ENCODE peak calls at places on chromosome 15, in six cellular contexts. One of them, this sample, is unnamed.

GRCh38 chr15:33565099-33565498 is 254.3 kb downstream of the RYR3 start:
- DNase-seq in Peyer's patch: no peak
- DNase-seq in OCI-LY7: no peak
- DNase-seq in lower lobe of right lung: no peak
- DNase-seq in adrenal gland: no peak
- DNase-seq in mammary epithelial cell: peak; percentile 23
- DNase-seq in this sample: no peak

GRCh38 chr15:29024681-29025080 is 138.9 kb downstream of the APBA2 start:
- DNase-seq in Peyer's patch: no peak
- DNase-seq in OCI-LY7: no peak
- DNase-seq in lower lobe of right lung: no peak
- DNase-seq in adrenal gland: no peak
- DNase-seq in mammary epithelial cell: no peak
- DNase-seq in this sample: no peak

GRCh38 chr15:33194237-33194636 is 277 bp downstream of the FMN1 start:
- DNase-seq in Peyer's patch: no peak
- DNase-seq in OCI-LY7: no peak
- DNase-seq in lower lobe of right lung: peak; percentile 44
- DNase-seq in adrenal gland: no peak
- DNase-seq in mammary epithelial cell: no peak
- DNase-seq in this sample: no peak

GRCh38 chr15:33874156-33874555 is 94.1 kb upstream of the CHRM5 start:
- DNase-seq in Peyer's patch: no peak
- DNase-seq in OCI-LY7: no peak
- DNase-seq in lower lobe of right lung: no peak
- DNase-seq in adrenal gland: no peak
- DNase-seq in mammary epithelial cell: peak; percentile 1
- DNase-seq in this sample: no peak

GRCh38 chr15:43135351-43135750 is 2.0 kb downstream of the TMEM62 start:
- DNase-seq in Peyer's patch: no peak
- DNase-seq in OCI-LY7: no peak
- DNase-seq in lower lobe of right lung: no peak
- DNase-seq in adrenal gland: no peak
- DNase-seq in mammary epithelial cell: no peak
- DNase-seq in this sample: no peak

GRCh38 chr15:34892963-34893591 is 76.5 kb downstream of the AQR start:
- DNase-seq in Peyer's patch: no peak
- DNase-seq in OCI-LY7: no peak
- DNase-seq in lower lobe of right lung: no peak
- DNase-seq in adrenal gland: no peak
- DNase-seq in mammary epithelial cell: no peak
- DNase-seq in this sample: no peak

GRCh38 chr15:59315914-59316428 is 56.7 kb downstream of the MYO1E start:
- DNase-seq in Peyer's patch: no peak
- DNase-seq in OCI-LY7: no peak
- DNase-seq in lower lobe of right lung: no peak
- DNase-seq in adrenal gland: no peak
- DNase-seq in mammary epithelial cell: no peak
- DNase-seq in this sample: no peak

GRCh38 chr15:68797157-68797556 is 23.5 kb downstream of the ANP32A start:
- DNase-seq in Peyer's patch: no peak
- DNase-seq in OCI-LY7: no peak
- DNase-seq in lower lobe of right lung: no peak
- DNase-seq in adrenal gland: no peak
- DNase-seq in mammary epithelial cell: no peak
- DNase-seq in this sample: peak; percentile 28

GRCh38 chr15:82132742-82133141 is 86.9 kb upstream of the MEX3B start:
- DNase-seq in Peyer's patch: no peak
- DNase-seq in OCI-LY7: no peak
- DNase-seq in lower lobe of right lung: no peak
- DNase-seq in adrenal gland: no peak
- DNase-seq in mammary epithelial cell: peak; percentile 94
- DNase-seq in this sample: no peak

GRCh38 chr15:40344631-40345120 is 3.9 kb upstream of the CCDC9B start:
- DNase-seq in Peyer's patch: peak; percentile 83
- DNase-seq in OCI-LY7: peak; percentile 71
- DNase-seq in lower lobe of right lung: peak; percentile 76
- DNase-seq in adrenal gland: peak; percentile 63
- DNase-seq in mammary epithelial cell: peak; percentile 45
- DNase-seq in this sample: peak; percentile 61

GRCh38 chr15:75597667-75598341 is 18.7 kb upstream of the PTPN9 start:
- DNase-seq in Peyer's patch: no peak
- DNase-seq in OCI-LY7: peak; percentile 21
- DNase-seq in lower lobe of right lung: no peak
- DNase-seq in adrenal gland: no peak
- DNase-seq in mammary epithelial cell: no peak
- DNase-seq in this sample: no peak

GRCh38 chr15:38164061-38164460 is 88.6 kb upstream of the SPRED1 start:
- DNase-seq in Peyer's patch: no peak
- DNase-seq in OCI-LY7: no peak
- DNase-seq in lower lobe of right lung: no peak
- DNase-seq in adrenal gland: no peak
- DNase-seq in mammary epithelial cell: no peak
- DNase-seq in this sample: no peak
- H3K27ac ChIP-seq in Peyer's patch: no peak overlapping the region
- H3K27ac ChIP-seq in OCI-LY7: no peak overlapping the region
- H3K27ac ChIP-seq in lower lobe of right lung: no peak overlapping the region
- H3K27ac ChIP-seq in adrenal gland: no peak overlapping the region
- H3K27ac ChIP-seq in mammary epithelial cell: no peak overlapping the region
- H3K27ac ChIP-seq in this sample: no peak overlapping the region

DNA sequence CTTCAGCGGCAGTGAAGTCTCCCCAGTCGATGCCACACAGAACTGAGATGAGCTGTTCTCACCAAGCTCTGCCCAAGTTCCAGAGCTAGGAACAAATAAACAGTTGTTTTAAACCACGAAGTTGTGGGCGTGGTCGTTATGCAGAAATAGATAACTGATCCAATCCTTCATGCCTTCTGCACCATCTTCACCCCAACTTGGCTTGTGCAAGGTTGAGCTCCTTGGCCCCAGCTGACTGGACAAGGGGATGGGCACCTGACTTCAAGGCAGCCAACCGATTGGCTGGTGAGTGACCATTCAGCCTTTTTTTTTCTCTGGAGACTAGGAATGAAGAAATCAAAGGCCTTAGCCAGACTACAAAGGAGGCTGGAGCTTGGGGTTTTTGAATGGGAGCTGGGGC is 23.9 kb downstream of the LINGO1 start:
- DNase-seq in Peyer's patch: no peak
- DNase-seq in OCI-LY7: no peak
- DNase-seq in lower lobe of right lung: no peak
- DNase-seq in adrenal gland: no peak
- DNase-seq in mammary epithelial cell: no peak
- DNase-seq in this sample: peak; percentile 24
- H3K4me1 ChIP-seq in Peyer's patch: no peaks in the 10 kb centered on the region
- H3K4me1 ChIP-seq in OCI-LY7: peaks cover 3% of the 10 kb centered on the region
- H3K4me1 ChIP-seq in lower lobe of right lung: no peaks in the 10 kb centered on the region
- H3K4me1 ChIP-seq in adrenal gland: no peaks in the 10 kb centered on the region
- H3K4me1 ChIP-seq in mammary epithelial cell: no peaks in the 10 kb centered on the region
- H3K4me1 ChIP-seq in this sample: peaks cover 3% of the 10 kb centered on the region

DNA sequence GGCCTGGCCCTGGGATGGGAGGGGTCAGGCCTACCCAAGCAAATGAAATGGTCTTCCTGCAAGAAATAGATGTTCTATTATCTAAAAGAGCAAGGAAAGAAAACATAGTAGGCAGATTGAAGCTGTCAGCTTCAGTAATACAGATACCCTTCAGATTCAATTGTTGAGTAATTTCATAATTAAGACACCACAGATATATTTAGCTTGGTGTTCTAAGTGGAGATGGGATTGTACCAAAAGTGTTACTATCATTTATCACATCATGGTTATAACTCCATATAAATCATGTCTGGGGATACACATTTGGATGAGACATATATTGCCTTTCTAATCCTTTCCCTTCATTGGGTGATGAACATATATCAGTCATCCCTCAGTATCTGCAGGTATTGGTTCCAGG is 41.9 kb upstream of the FAH start:
- DNase-seq in Peyer's patch: no peak
- DNase-seq in OCI-LY7: no peak
- DNase-seq in lower lobe of right lung: no peak
- DNase-seq in adrenal gland: no peak
- DNase-seq in mammary epithelial cell: no peak
- DNase-seq in this sample: no peak
- H3K27ac ChIP-seq in Peyer's patch: no peak overlapping the region
- H3K27ac ChIP-seq in OCI-LY7: no peak overlapping the region
- H3K27ac ChIP-seq in lower lobe of right lung: no peak overlapping the region
- H3K27ac ChIP-seq in adrenal gland: no peak overlapping the region
- H3K27ac ChIP-seq in mammary epithelial cell: no peak overlapping the region
- H3K27ac ChIP-seq in this sample: no peak overlapping the region

DNA sequence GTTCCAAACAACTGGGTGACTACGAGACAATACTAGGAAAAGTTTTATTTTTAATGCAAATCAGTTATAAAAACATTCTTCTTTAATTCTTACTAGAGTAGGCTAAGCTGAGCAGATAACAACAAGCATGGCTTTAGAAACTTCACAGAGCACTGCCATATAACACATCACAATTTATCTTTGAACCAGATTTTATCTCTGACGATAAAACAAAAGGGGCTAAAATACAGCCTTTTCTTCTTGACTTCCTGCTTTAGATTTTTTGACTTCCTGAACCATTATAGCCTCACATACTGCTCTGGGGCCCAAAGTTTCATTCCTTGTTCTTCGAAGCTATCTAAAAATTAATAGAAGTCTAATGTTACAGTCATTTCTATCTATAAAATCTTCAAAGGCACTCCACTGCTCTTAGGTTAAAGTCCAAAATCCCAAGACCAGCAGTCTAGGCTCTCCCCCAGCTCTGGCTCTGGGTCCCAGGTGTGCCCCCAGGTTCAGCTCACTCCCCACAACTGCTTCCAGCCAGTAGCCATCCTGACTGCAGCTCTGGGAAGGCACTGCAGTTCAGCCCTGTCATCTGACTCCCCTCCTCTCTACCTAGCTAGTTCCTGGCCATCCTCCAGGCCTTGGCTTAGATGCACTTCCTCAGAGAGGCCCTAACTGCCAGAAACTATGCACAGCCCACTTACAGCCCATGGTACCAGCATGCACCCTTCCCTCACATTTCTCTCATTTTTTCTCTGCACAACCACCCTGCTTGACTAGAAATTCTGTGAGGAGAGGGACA is 25.7 kb downstream of the TBC1D2B start:
- DNase-seq in Peyer's patch: peak; percentile 59
- DNase-seq in OCI-LY7: peak; percentile 43
- DNase-seq in lower lobe of right lung: no peak
- DNase-seq in adrenal gland: no peak
- DNase-seq in mammary epithelial cell: no peak
- DNase-seq in this sample: peak; percentile 63
- H3K4me1 ChIP-seq in Peyer's patch: peaks cover 87% of the 10 kb centered on the region
- H3K4me1 ChIP-seq in OCI-LY7: peaks cover 95% of the 10 kb centered on the region
- H3K4me1 ChIP-seq in lower lobe of right lung: peaks cover 97% of the 10 kb centered on the region
- H3K4me1 ChIP-seq in adrenal gland: peaks cover 51% of the 10 kb centered on the region
- H3K4me1 ChIP-seq in mammary epithelial cell: peaks cover 20% of the 10 kb centered on the region
- H3K4me1 ChIP-seq in this sample: peaks cover 17% of the 10 kb centered on the region

DNA sequence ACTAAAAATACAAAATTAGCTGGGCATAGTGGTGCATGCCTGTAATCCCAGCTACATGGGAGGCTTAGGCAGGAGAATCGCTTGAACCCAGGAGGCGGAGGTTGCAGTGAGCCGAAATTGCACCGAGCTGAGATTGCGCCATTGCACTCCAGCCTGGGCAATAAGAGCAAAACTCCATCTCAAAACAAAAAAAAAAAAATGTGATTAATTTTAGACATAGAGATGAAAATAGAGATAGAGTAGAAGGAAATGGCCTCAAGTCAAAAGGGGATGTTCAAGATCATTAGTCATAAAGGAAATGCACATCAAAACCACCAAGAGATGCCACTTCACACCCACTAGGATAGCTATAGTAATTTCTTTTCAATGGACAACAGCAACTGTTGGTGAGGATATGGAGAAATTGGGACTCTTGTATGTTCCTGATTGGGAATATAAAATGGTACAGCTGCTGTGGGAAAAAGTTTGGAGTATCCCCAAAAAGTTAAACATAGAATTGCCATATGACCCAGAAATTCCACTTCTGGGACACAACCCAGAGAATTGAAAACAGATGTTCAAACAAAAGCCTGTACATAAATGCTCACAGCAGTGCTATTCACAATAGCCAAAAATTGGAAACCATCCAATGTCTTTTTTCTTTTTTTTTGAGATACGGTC is 55.4 kb downstream of the ABHD2 start:
- DNase-seq in Peyer's patch: no peak
- DNase-seq in OCI-LY7: no peak
- DNase-seq in lower lobe of right lung: no peak
- DNase-seq in adrenal gland: no peak
- DNase-seq in mammary epithelial cell: peak; percentile 74
- DNase-seq in this sample: no peak
- H3K27ac ChIP-seq in Peyer's patch: no peak overlapping the region
- H3K27ac ChIP-seq in OCI-LY7: no peak overlapping the region
- H3K27ac ChIP-seq in lower lobe of right lung: peak overlapping the region; percentile 15
- H3K27ac ChIP-seq in adrenal gland: no peak overlapping the region
- H3K27ac ChIP-seq in mammary epithelial cell: no peak overlapping the region
- H3K27ac ChIP-seq in this sample: no peak overlapping the region

GRCh38 chr15:49758856-49759255 is 138.0 kb downstream of the DTWD1 start:
- DNase-seq in Peyer's patch: no peak
- DNase-seq in OCI-LY7: no peak
- DNase-seq in lower lobe of right lung: no peak
- DNase-seq in adrenal gland: no peak
- DNase-seq in mammary epithelial cell: no peak
- DNase-seq in this sample: no peak

GRCh38 chr15:49752517-49752916 is 131.7 kb downstream of the DTWD1 start:
- DNase-seq in Peyer's patch: no peak
- DNase-seq in OCI-LY7: no peak
- DNase-seq in lower lobe of right lung: no peak
- DNase-seq in adrenal gland: no peak
- DNase-seq in mammary epithelial cell: no peak
- DNase-seq in this sample: no peak

GRCh38 chr15:49760749-49761148 is 139.9 kb downstream of the DTWD1 start:
- DNase-seq in Peyer's patch: no peak
- DNase-seq in OCI-LY7: no peak
- DNase-seq in lower lobe of right lung: no peak
- DNase-seq in adrenal gland: no peak
- DNase-seq in mammary epithelial cell: no peak
- DNase-seq in this sample: no peak

DNA sequence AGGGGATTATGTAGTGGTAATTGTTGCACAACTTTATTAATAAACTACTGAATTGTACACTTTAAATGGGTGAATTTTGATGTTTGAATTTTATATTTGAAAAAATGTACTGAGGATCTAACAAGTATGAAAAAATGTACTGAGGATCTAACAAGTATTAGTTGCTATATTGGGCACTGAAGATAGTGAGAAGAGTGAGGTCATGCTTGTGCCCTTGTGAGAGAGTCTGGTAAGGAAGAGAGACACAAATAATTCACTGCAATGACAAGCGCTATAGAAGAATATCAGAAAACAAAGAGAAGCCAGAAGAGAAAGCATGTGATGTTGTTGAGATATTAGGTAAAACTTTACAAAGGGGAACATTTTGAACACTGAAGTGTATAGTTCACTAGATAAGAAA is 137.6 kb downstream of the DTWD1 start:
- DNase-seq in Peyer's patch: no peak
- DNase-seq in OCI-LY7: no peak
- DNase-seq in lower lobe of right lung: no peak
- DNase-seq in adrenal gland: no peak
- DNase-seq in mammary epithelial cell: no peak
- DNase-seq in this sample: no peak
- H3K4me1 ChIP-seq in Peyer's patch: no peaks in the 10 kb centered on the region
- H3K4me1 ChIP-seq in OCI-LY7: no peaks in the 10 kb centered on the region
- H3K4me1 ChIP-seq in lower lobe of right lung: no peaks in the 10 kb centered on the region
- H3K4me1 ChIP-seq in adrenal gland: no peaks in the 10 kb centered on the region
- H3K4me1 ChIP-seq in mammary epithelial cell: no peaks in the 10 kb centered on the region
- H3K4me1 ChIP-seq in this sample: no peaks in the 10 kb centered on the region

GRCh38 chr15:57111002-57111401 is 192.6 kb downstream of the TCF12 start:
- DNase-seq in Peyer's patch: no peak
- DNase-seq in OCI-LY7: no peak
- DNase-seq in lower lobe of right lung: no peak
- DNase-seq in adrenal gland: no peak
- DNase-seq in mammary epithelial cell: no peak
- DNase-seq in this sample: no peak
- H3K27ac ChIP-seq in Peyer's patch: no peak overlapping the region
- H3K27ac ChIP-seq in OCI-LY7: no peak overlapping the region
- H3K27ac ChIP-seq in lower lobe of right lung: no peak overlapping the region
- H3K27ac ChIP-seq in adrenal gland: no peak overlapping the region
- H3K27ac ChIP-seq in mammary epithelial cell: no peak overlapping the region
- H3K27ac ChIP-seq in this sample: no peak overlapping the region

GRCh38 chr15:90207252-90207651 is 6.1 kb downstream of the SEMA4B start:
- DNase-seq in Peyer's patch: no peak
- DNase-seq in OCI-LY7: no peak
- DNase-seq in lower lobe of right lung: no peak
- DNase-seq in adrenal gland: no peak
- DNase-seq in mammary epithelial cell: no peak
- DNase-seq in this sample: no peak
- H3K4me1 ChIP-seq in Peyer's patch: peaks cover 51% of the 10 kb centered on the region
- H3K4me1 ChIP-seq in OCI-LY7: peaks cover 3% of the 10 kb centered on the region
- H3K4me1 ChIP-seq in lower lobe of right lung: peaks cover 35% of the 10 kb centered on the region
- H3K4me1 ChIP-seq in adrenal gland: peaks cover 24% of the 10 kb centered on the region
- H3K4me1 ChIP-seq in mammary epithelial cell: peaks cover 45% of the 10 kb centered on the region
- H3K4me1 ChIP-seq in this sample: peaks cover 21% of the 10 kb centered on the region

This sample was measured in right cardiac atrium.